ENCODE peak calls at places on chromosomes 3 and 15, in seven cellular contexts. L is uterus; J is HTR-8/SVneo; N is mammary epithelial cell; S is stimulated activated CD8-positive, alpha-beta memory T cell treated with anti-CD3 and anti-CD28 coated beads, Interleukin-15, amount 100 ng/mL, for 4 hours; I is upper lobe of right lung; F is SK-MEL-5. G is an unnamed sample.

GRCh38 chr15:52529289-52529929 is 729 bp upstream of the MYO5A start:
- DNase-seq in S (no peak), I (no peak), N (no peak), J (peak; percentile 20), L (peak; percentile 17), F (no peak), G (no peak)

GRCh38 chr3:70519913-70520659 is 207.6 kb upstream of the MDFIC2 start:
- DNase-seq in N (no peak), J (no peak), F (no peak), L (no peak), I (no peak), S (no peak), G (no peak)

GRCh38 chr15:32030795-32031194 is 480 bp downstream of the CHRNA7 start:
- DNase-seq in F (peak; percentile 32), N (no peak), S (no peak), J (no peak), I (peak; percentile 61), L (no peak), G (no peak)

GRCh38 chr3:49912787-49913375 is 9.2 kb upstream of the MST1R start:
- DNase-seq in N (no peak), F (no peak), J (no peak), I (no peak), L (no peak), S (no peak), G (no peak)

GRCh38 chr15:79314811-79315210 is 3.9 kb downstream of the TMED3 start:
- DNase-seq in F (no peak), L (no peak), N (peak; percentile 81), I (peak; percentile 73), S (no peak), J (no peak), G (peak; percentile 79)

GRCh38 chr3:10810376-10810775 is 5.7 kb upstream of the SLC6A11 start:
- DNase-seq in I (no peak), L (no peak), J (no peak), F (no peak), N (no peak), S (no peak), G (peak; percentile 100)

GRCh38 chr3:30659270-30660127 is 53.1 kb downstream of the TGFBR2 start:
- DNase-seq in I (no peak), L (no peak), N (peak; percentile 78), J (peak; percentile 56), F (peak; percentile 25), S (no peak), G (peak; percentile 85)

GRCh38 chr15:60047701-60048100 is 43.6 kb downstream of the FOXB1 start:
- DNase-seq in L (no peak), F (no peak), N (no peak), S (no peak), J (no peak), I (no peak), G (peak; percentile 90)

GRCh38 chr15:39874890-39875549 is 45.0 kb downstream of the GPR176 start:
- DNase-seq in J (peak; percentile 25), I (no peak), N (peak; percentile 36), L (no peak), S (no peak), F (peak; percentile 69), G (peak; percentile 83)

GRCh38 chr3:160618363-160618762 is 53.0 kb upstream of the KPNA4 start:
- DNase-seq in F (no peak), L (no peak), N (no peak), S (no peak), I (no peak), J (no peak), G (peak; percentile 21)

GRCh38 chr3:33833408-33834116 is 35.1 kb downstream of the PDCD6IP start:
- DNase-seq in I (no peak), J (no peak), N (no peak), L (no peak), F (no peak), S (no peak), G (no peak)

GRCh38 chr3:146542968-146543367 is 1.4 kb downstream of the PLSCR1 start:
- DNase-seq in S (no peak), L (no peak), F (peak; percentile 44), J (no peak), N (no peak), I (no peak), G (peak; percentile 25)